ENCODE peak calls at places on chromosomes 7 and 10, in five cellular contexts. L, O, D, E and V are unnamed samples.

GRCh38 chr7:140810830-140811556 is 113.7 kb downstream of the BRAF start:
- DNase-seq in L (peak), O (peak), D (peak), E (peak), V (peak)

GRCh38 chr7:144812379-144813283 is 23.2 kb downstream of the TPK1 start:
- DNase-seq in L (no peak), O (no peak), D (no peak), E (no peak), V (no peak)

GRCh38 chr10:93820434-93820833 is 62.7 kb downstream of the LGI1 start:
- DNase-seq in L (no peak), O (no peak), D (no peak), E (no peak), V (no peak)

GRCh38 chr10:123149568-123150228 is 1.8 kb downstream of the HMX2 start:
- DNase-seq in L (no peak), O (no peak), D (no peak), E (no peak), V (no peak)

GRCh38 chr10:25666276-25666675 is 267.8 kb upstream of the MYO3A start:
- DNase-seq in L (no peak), O (no peak), D (no peak), E (no peak), V (no peak)

GRCh38 chr10:119330342-119330741 is 123.0 kb downstream of the GRK5 start:
- DNase-seq in L (no peak), O (no peak), D (no peak), E (no peak), V (no peak)

GRCh38 chr7:117809958-117810357 is 63.3 kb downstream of the CTTNBP2 start:
- DNase-seq in L (peak), O (no peak), D (no peak), E (no peak), V (no peak)

GRCh38 chr10:86734209-86734988 is 22.0 kb upstream of the BMPR1A start:
- DNase-seq in L (no peak), O (no peak), D (no peak), E (no peak), V (no peak)

GRCh38 chr7:124349443-124349842 is 316.6 kb upstream of the TMEM229A start:
- DNase-seq in L (no peak), O (no peak), D (no peak), E (no peak), V (no peak)

GRCh38 chr10:72254891-72255568 is 18.7 kb upstream of the DDIT4 start:
- DNase-seq in L (peak), O (no peak), D (peak), E (no peak), V (no peak)

GRCh38 chr7:98870807-98871491 is 1.1 kb upstream of the TMEM130 start:
- DNase-seq in L (no peak), O (no peak), D (no peak), E (no peak), V (no peak)

GRCh38 chr10:46106410-46107255 is 60.6 kb upstream of the MSMB start:
- DNase-seq in L (peak), O (peak), D (peak), E (no peak), V (peak)

GRCh38 chr10:97685395-97685958 is 1.6 kb downstream of the AVPI1 start:
- DNase-seq in L (peak), O (peak), D (peak), E (no peak), V (no peak)

GRCh38 chr10:79286318-79286951 is 60.8 kb upstream of the PPIF start:
- DNase-seq in L (peak), O (no peak), D (no peak), E (peak), V (no peak)

GRCh38 chr10:78744521-78745090 is 324.2 kb upstream of the ZMIZ1 start:
- DNase-seq in L (no peak), O (peak), D (no peak), E (no peak), V (no peak)

GRCh38 chr7:135208417-135208793 is 2.9 kb downstream of the WDR91 start:
- DNase-seq in L (peak), O (no peak), D (no peak), E (no peak), V (no peak)

GRCh38 chr7:91824201-91824600 is 56.3 kb downstream of the MTERF1 start:
- DNase-seq in L (no peak), O (no peak), D (no peak), E (no peak), V (no peak)

GRCh38 chr7:17672774-17673173 is 267.5 kb downstream of the SNX13 start:
- DNase-seq in L (no peak), O (no peak), D (no peak), E (no peak), V (no peak)

GRCh38 chr10:30111340-30111980 is 52.1 kb upstream of the JCAD start:
- DNase-seq in L (no peak), O (no peak), D (peak), E (no peak), V (no peak)

GRCh38 chr7:121107923-121108498 is 119.5 kb downstream of the CPED1 start:
- DNase-seq in L (peak), O (peak), D (peak), E (peak), V (no peak)

GRCh38 chr7:99143853-99144672 is at the start of gene SMURF1:
- DNase-seq in L (peak), O (peak), D (peak), E (no peak), V (no peak)

GRCh38 chr7:149027560-149028345 is 552 bp downstream of the PDIA4 start:
- DNase-seq in L (peak), O (no peak), D (no peak), E (no peak), V (no peak)

GRCh38 chr7:149772236-149772820 is 1.1 kb downstream of the ZNF467 start:
- DNase-seq in L (peak), O (no peak), D (no peak), E (no peak), V (no peak)

GRCh38 chr7:84912018-84912417 is 274.8 kb downstream of the SEMA3D start:
- DNase-seq in L (no peak), O (no peak), D (no peak), E (no peak), V (no peak)

GRCh38 chr10:44439845-44440244 is 54.9 kb upstream of the CXCL12 start:
- DNase-seq in L (no peak), O (no peak), D (no peak), E (no peak), V (no peak)

GRCh38 chr7:101138149-101138870 is 11.4 kb downstream of the SERPINE1 start:
- DNase-seq in L (peak), O (peak), D (peak), E (peak), V (peak)

GRCh38 chr10:47307381-47307780 is 7.4 kb downstream of the GDF10 start:
- DNase-seq in L (no peak), O (no peak), D (no peak), E (no peak), V (no peak)

GRCh38 chr10:127757033-127757432 is 20.0 kb downstream of the FOXI2 start:
- DNase-seq in L (no peak), O (no peak), D (no peak), E (no peak), V (no peak)

GRCh38 chr10:61993676-61994401 is 92.3 kb downstream of the ARID5B start:
- DNase-seq in L (no peak), O (no peak), D (no peak), E (no peak), V (no peak)

GRCh38 chr7:44473295-44473694 is 17.2 kb downstream of the NUDCD3 start:
- DNase-seq in L (peak), O (peak), D (peak), E (no peak), V (no peak)

GRCh38 chr7:332646-333398 is 42.9 kb downstream of the FOXL3 start:
- DNase-seq in L (peak), O (peak), D (peak), E (no peak), V (peak)

GRCh38 chr10:132447446-132448247 is 50.6 kb downstream of the PWWP2B start:
- DNase-seq in L (no peak), O (peak), D (peak), E (no peak), V (no peak)

GRCh38 chr10:3248526-3249255 is 76.1 kb upstream of the PITRM1 start:
- DNase-seq in L (peak), O (no peak), D (peak), E (no peak), V (no peak)

GRCh38 chr7:66542049-66542448 is 86.6 kb upstream of the KCTD7 start:
- DNase-seq in L (no peak), O (no peak), D (no peak), E (no peak), V (no peak)

GRCh38 chr7:26493737-26494423 is 202.2 kb downstream of the SNX10 start:
- DNase-seq in L (no peak), O (no peak), D (no peak), E (no peak), V (no peak)

GRCh38 chr10:119368991-119369869 is 161.9 kb downstream of the GRK5 start:
- DNase-seq in L (no peak), O (no peak), D (no peak), E (no peak), V (no peak)

GRCh38 chr7:122453432-122453831 is 148.9 kb upstream of the FEZF1 start:
- DNase-seq in L (no peak), O (no peak), D (no peak), E (no peak), V (no peak)

DNA sequence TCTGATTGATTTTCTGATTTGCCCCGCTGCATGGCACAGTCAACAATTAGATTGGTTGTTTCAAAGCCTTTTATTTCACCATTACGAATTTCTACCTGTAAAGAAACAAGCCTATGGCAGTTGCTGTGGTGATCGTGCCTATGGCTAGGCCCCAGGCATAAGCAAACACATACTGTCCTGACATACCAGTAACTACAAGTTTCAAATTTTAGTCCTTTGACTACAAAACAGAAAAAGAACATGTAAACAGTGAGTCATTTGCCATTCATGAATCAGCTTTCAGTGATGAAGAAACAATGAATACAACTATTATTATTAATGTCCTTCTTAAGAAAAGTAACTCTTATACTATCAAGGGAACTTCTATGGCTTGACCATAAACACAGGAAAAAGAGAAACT is 168.0 kb upstream of the LRRN3 start:
- DNase-seq in L (no peak), O (peak), D (peak), E (no peak), V (no peak)
- H3K4me3 ChIP-seq in L (no peak), O (no peak), D (no peak), E (no peak), V (no peak)

GRCh38 chr10:114024876-114025609 is 18.6 kb upstream of the ADRB1 start:
- DNase-seq in L (peak), O (no peak), D (peak), E (peak), V (no peak)
- TF ChIP-seq HDAC2 in L (no peak), O (no peak), D (no peak), E (no peak), V (no peak)

GRCh38 chr10:49571419-49571818 is 32.5 kb upstream of the ERCC6 start:
- DNase-seq in L (peak), O (no peak), D (no peak), E (no peak), V (no peak)
- TF ChIP-seq KDM1A in L (no peak), O (no peak), D (no peak), E (no peak), V (no peak)

GRCh38 chr7:132655071-132655761 is 78.9 kb upstream of the PLXNA4 start:
- DNase-seq in L (peak), O (no peak), D (no peak), E (no peak), V (no peak)

GRCh38 chr7:132653364-132653930 is 77.2 kb upstream of the PLXNA4 start:
- DNase-seq in L (no peak), O (no peak), D (no peak), E (no peak), V (no peak)

GRCh38 chr7:132656846-132657776 is 80.8 kb upstream of the PLXNA4 start:
- DNase-seq in L (peak), O (no peak), D (peak), E (no peak), V (peak)

GRCh38 chr7:132652507-132652906 is 76.2 kb upstream of the PLXNA4 start:
- DNase-seq in L (no peak), O (no peak), D (no peak), E (no peak), V (no peak)

GRCh38 chr7:132654150-132654549 is 77.9 kb upstream of the PLXNA4 start:
- DNase-seq in L (peak), O (no peak), D (peak), E (no peak), V (no peak)
- H3K4me3 ChIP-seq in L (no peak), O (no peak), D (no peak), E (no peak), V (no peak)

DNA sequence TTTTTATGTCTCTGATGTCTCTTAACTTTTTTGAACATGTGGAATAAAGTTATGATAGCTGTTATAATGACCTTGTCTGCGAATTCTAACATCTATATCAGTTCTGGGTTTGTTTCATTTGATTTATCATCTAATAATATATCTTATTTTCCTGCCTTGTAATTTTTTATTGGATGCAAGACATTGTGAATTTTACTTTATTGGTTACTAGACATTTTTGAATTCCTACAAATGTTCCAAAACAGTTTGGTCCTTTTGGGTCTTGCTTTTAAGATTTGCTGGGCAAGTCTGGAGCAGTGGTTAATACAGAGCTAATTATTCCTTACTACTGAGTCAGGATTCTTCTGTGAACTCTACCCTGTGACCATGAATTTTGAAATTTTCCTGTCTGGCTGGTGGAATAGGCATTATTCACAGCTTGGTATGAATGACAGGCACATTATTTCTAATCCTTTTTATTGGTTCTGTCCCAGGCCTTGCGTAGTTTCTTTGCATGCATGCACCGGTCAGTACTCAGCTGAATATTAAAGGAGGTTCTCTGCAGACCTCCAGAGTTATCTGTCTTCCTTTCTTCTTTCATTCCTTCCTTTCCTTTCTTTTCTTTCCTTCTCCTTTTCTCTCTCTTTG is 9.0 kb downstream of the CUTC start:
- DNase-seq in L (no peak), O (no peak), D (no peak), E (no peak), V (no peak)
- TF ChIP-seq HDAC2 in L (no peak), O (no peak), D (no peak), E (no peak), V (no peak)